ENCODE peak calls at places on chromosomes 2 and 18, in five cellular contexts. X is HFFc6, M is sigmoid colon, B is stomach, E is glutamatergic neuron. P is an unnamed sample.

GRCh38 chr2:21467910-21468309 is 344.1 kb downstream of the TDRD15 start:
- DNase-seq in X (no peak), M (no peak), B (no peak), E (no peak), P (no peak)

GRCh38 chr2:190838492-190838910 is 42.1 kb upstream of the GLS start:
- DNase-seq in X (peak), M (no peak), B (no peak), E (no peak), P (no peak)

GRCh38 chr2:38722271-38723115 is 28.7 kb downstream of the SRSF7 start:
- DNase-seq in X (no peak), M (no peak), B (no peak), E (no peak), P (no peak)

GRCh38 chr2:181411105-181411849 is 45.9 kb upstream of the ITGA4 start:
- DNase-seq in X (no peak), M (no peak), B (no peak), E (peak), P (no peak)

GRCh38 chr2:129192841-129193253 is 786.6 kb upstream of the RAB6C start:
- DNase-seq in X (no peak), M (no peak), B (peak), E (no peak), P (no peak)

GRCh38 chr2:47056374-47056773 is 98.7 kb downstream of the STPG4 start:
- DNase-seq in X (peak), M (no peak), B (no peak), E (no peak), P (no peak)

GRCh38 chr2:239646184-239646583 is 245.4 kb upstream of the HDAC4 start:
- DNase-seq in X (no peak), M (no peak), B (no peak), E (no peak), P (no peak)

GRCh38 chr2:73832905-73833304 is 4.1 kb downstream of the STAMBP start:
- DNase-seq in X (no peak), M (no peak), B (no peak), E (no peak), P (no peak)

GRCh38 chr2:217798743-217799552 is 203.8 kb downstream of the TNS1 start:
- DNase-seq in X (no peak), M (peak), B (peak), E (no peak), P (peak)

GRCh38 chr18:48139427-48140347 is 209.2 kb upstream of the SMAD2 start:
- DNase-seq in X (no peak), M (peak), B (peak), E (no peak), P (no peak)

GRCh38 chr2:196131949-196132925 is 39.1 kb downstream of the STK17B start:
- DNase-seq in X (no peak), M (no peak), B (no peak), E (peak), P (no peak)

GRCh38 chr2:187379869-187380268 is 68.2 kb downstream of the CALCRL start:
- DNase-seq in X (no peak), M (no peak), B (no peak), E (no peak), P (no peak)

GRCh38 chr18:33733376-33733775 is 155.4 kb downstream of the ASXL3 start:
- DNase-seq in X (no peak), M (no peak), B (no peak), E (no peak), P (no peak)

GRCh38 chr2:195343942-195344530 is 313.0 kb upstream of the SLC39A10 start:
- DNase-seq in X (peak), M (no peak), B (no peak), E (no peak), P (no peak)

GRCh38 chr2:33529771-33530481 is 53.5 kb downstream of the RASGRP3 start:
- DNase-seq in X (peak), M (no peak), B (no peak), E (no peak), P (no peak)

GRCh38 chr18:57352761-57353136 is 392 bp downstream of the ST8SIA3 start:
- DNase-seq in X (no peak), M (no peak), B (no peak), E (peak), P (no peak)

GRCh38 chr2:233210843-233211600 is 40.5 kb upstream of the ATG16L1 start:
- DNase-seq in X (peak), M (peak), B (peak), E (no peak), P (no peak)

GRCh38 chr18:27967938-27968803 is 208.8 kb downstream of the CDH2 start:
- DNase-seq in X (no peak), M (no peak), B (no peak), E (no peak), P (no peak)

GRCh38 chr18:10057808-10058791 is 144.3 kb downstream of the VAPA start:
- DNase-seq in X (peak), M (no peak), B (no peak), E (no peak), P (no peak)

GRCh38 chr2:40173276-40173675 is 278.6 kb downstream of the SLC8A1 start:
- DNase-seq in X (peak), M (no peak), B (no peak), E (no peak), P (no peak)

GRCh38 chr18:77038182-77038581 is 94.4 kb downstream of the MBP start:
- DNase-seq in X (no peak), M (no peak), B (no peak), E (no peak), P (no peak)

GRCh38 chr2:169667583-169667982 is 26.6 kb downstream of the CFAP210 start:
- DNase-seq in X (no peak), M (no peak), B (no peak), E (no peak), P (no peak)

GRCh38 chr2:66839551-66840320 is 404.8 kb downstream of the MEIS1 start:
- DNase-seq in X (peak), M (no peak), B (no peak), E (no peak), P (no peak)

GRCh38 chr18:52339891-52340371 is at the start of gene DCC:
- DNase-seq in X (no peak), M (no peak), B (peak), E (peak), P (peak)
- TF ChIP-seq CTCF in X (no peak), M (peak), B (no peak), E (peak), P (peak)

DNA sequence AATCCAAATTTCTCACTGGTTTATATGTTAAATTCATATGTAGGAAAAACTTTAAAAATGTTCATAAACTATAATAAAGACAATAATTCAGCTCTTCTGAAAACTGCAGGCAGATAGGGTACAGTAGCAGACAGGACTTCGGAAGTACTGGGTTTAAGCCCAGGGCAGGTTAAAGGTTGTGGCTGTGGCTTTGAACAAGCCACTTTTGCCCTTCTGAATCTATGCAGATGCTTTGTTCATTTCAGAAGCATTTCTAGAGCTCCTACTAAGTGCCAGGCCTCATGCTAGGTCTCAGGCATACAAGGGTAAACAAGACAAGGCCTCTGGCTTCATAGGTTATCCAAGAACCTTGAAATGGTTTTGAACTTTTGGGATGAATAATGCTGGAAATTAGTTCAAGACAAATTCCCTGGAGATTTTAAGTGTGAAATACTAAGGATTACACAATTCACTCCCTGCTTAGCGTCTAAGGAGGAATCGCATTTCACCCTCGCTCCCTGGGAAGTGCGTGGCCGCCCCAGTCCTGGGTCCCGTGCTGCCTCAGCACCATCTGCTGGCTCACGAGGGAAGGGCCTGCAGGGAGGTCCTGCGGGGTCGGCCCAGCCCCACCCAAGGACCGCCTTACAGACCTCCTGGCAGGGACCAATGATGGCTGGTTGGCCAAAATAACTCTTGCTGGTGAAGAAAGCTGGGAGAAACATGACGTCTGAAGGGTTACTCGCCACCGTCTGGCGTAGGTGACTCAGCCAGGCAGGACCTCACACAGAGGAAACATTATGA is 67.7 kb upstream of the L3MBTL4 start:
- DNase-seq in X (no peak), M (peak), B (peak), E (peak), P (no peak)
- TF ChIP-seq CTCF in X (no peak), M (peak), B (peak), E (peak), P (peak)

DNA sequence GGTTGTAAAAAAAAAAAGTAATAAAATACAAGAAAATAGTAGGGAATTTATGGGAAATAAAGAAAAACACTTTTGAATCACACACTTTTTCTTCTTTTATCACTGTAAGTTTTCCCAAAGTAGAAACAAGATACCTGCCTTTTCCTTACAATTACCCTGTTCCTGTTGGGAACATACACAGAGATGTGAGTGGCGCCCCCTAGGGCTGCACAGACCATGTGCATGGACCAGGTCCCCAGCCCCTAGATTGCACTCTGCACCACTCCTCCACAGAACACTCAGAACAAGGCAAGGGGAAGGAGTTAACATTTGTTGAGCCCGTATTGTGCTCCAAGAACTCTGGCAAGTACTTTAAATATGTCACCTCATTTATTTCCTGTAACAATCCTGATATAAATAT is 118.7 kb upstream of the NRP2 start:
- DNase-seq in X (no peak), M (no peak), B (no peak), E (peak), P (no peak)
- TF ChIP-seq CTCF in X (peak), M (no peak), B (no peak), E (peak), P (peak)

GRCh38 chr18:41818381-41819355 is 136.4 kb upstream of the PIK3C3 start:
- DNase-seq in X (no peak), M (no peak), B (no peak), E (no peak), P (no peak)
- TF ChIP-seq CTCF in X (no peak), M (no peak), B (no peak), E (no peak), P (no peak)

DNA sequence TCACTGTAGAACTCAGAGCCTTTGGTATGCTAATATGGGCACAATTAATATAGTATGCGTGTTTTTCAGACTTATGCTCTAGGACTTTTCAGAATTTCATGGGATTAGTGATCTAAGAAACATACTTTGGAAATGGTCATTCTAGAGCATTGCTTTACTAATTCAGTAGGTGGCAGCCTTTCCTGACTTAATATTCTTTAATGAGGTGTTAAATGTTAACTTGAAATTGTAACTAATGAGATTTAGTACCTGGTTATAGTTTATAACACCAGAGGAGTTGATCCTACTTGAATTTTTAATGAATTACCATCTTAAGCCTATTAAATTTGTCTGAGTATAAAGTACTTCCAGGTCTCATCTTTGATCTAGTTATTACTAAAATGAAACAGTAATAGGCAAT is 28.5 kb downstream of the ACTR2 start:
- DNase-seq in X (no peak), M (no peak), B (no peak), E (no peak), P (no peak)
- TF ChIP-seq CTCF in X (peak), M (no peak), B (no peak), E (no peak), P (peak)

P was measured in type B pancreatic cell.